ENCODE peak calls at places on chromosomes 11 and 22, in five cellular contexts. A is heart right ventricle, C is heart left ventricle, Z is IMR-90, Y is A549. G is an unnamed sample. For H3K9me3, the result is how much of the 10 kb centered on the place peaks cover.

GRCh38 chr22:18152519-18152918 is 2.5 kb downstream of the USP18 start:
- DNase-seq in C (no peak), Y (no peak), A (no peak), Z (no peak), G (no peak)

GRCh38 chr11:46684364-46684763 is 16.1 kb downstream of the ARHGAP1 start:
- DNase-seq in Y (no peak), Z (no peak), C (no peak), A (no peak), G (no peak)

GRCh38 chr11:60502221-60502775 is 9.7 kb downstream of the MS4A12 start:
- DNase-seq in Z (no peak), C (no peak), Y (no peak), A (no peak), G (no peak)

GRCh38 chr11:59102259-59102765 is 4.7 kb upstream of the FAM111B start:
- DNase-seq in A (peak), Z (peak), Y (peak), C (peak), G (peak)

GRCh38 chr11:134639586-134640330 is 227.7 kb upstream of the B3GAT1 start:
- DNase-seq in Z (no peak), A (no peak), Y (no peak), C (no peak), G (peak)

GRCh38 chr11:64875369-64876225 is 2.8 kb downstream of the EHD1 start:
- DNase-seq in C (peak), A (no peak), Z (no peak), Y (no peak), G (no peak)

GRCh38 chr11:62539238-62539925 is 7.2 kb downstream of the AHNAK start:
- DNase-seq in Y (peak), Z (peak), C (peak), A (peak), G (peak)

GRCh38 chr22:32326647-32327046 is 31.0 kb upstream of the RFPL3 start:
- DNase-seq in C (no peak), A (no peak), Y (no peak), Z (no peak), G (no peak)

GRCh38 chr22:46069518-46070214 is 80.7 kb upstream of the PPARA start:
- DNase-seq in C (peak), Z (peak), A (no peak), Y (no peak), G (peak)

GRCh38 chr11:132589802-132590201 is 942.5 kb downstream of the OPCML start:
- DNase-seq in A (no peak), Z (no peak), Y (no peak), C (no peak), G (no peak)

GRCh38 chr11:9316334-9316733 is 1.9 kb upstream of the TMEM41B start:
- DNase-seq in Y (no peak), A (no peak), Z (no peak), C (no peak), G (no peak)

GRCh38 chr11:110046759-110047386 is 46.3 kb upstream of the ZC3H12C start:
- DNase-seq in Y (no peak), Z (no peak), C (no peak), A (no peak), G (no peak)

GRCh38 chr22:49297871-49298721 is 529.6 kb downstream of the BRD1 start:
- DNase-seq in Y (no peak), C (no peak), A (no peak), Z (no peak), G (no peak)

GRCh38 chr11:17985517-17985916 is 27.3 kb downstream of the SERGEF start:
- DNase-seq in C (no peak), Z (peak), Y (no peak), A (no peak), G (peak)

GRCh38 chr22:43118024-43118849 is 7.7 kb downstream of the BIK start:
- DNase-seq in C (no peak), A (no peak), Y (no peak), Z (no peak), G (peak)

GRCh38 chr11:71996946-71997345 is 1.8 kb upstream of the IL18BP start:
- DNase-seq in A (peak), C (peak), Y (no peak), Z (no peak), G (no peak)

GRCh38 chr11:14148653-14149273 is 186.2 kb downstream of the SPON1 start:
- DNase-seq in C (no peak), A (no peak), Z (peak), Y (peak), G (no peak)

GRCh38 chr11:76380161-76380976 is 563 bp downstream of the THAP12 start:
- DNase-seq in Z (peak), A (no peak), Y (peak), C (peak), G (no peak)

GRCh38 chr22:32796865-32797573 is 4.5 kb upstream of the TIMP3 start:
- DNase-seq in A (peak), Z (peak), C (peak), Y (peak), G (no peak)

GRCh38 chr11:96200243-96200642 is 142.8 kb downstream of the MAML2 start:
- DNase-seq in Y (no peak), A (no peak), Z (peak), C (no peak), G (peak)

GRCh38 chr22:49312601-49313000 is 515.1 kb downstream of the BRD1 start:
- DNase-seq in C (no peak), Y (no peak), Z (no peak), A (no peak), G (no peak)

GRCh38 chr22:20590477-20591294 is 83.3 kb downstream of the MED15 start:
- DNase-seq in Z (no peak), A (no peak), Y (no peak), C (no peak), G (no peak)

GRCh38 chr11:34464591-34465036 is 25.9 kb downstream of the CAT start:
- DNase-seq in C (no peak), Y (no peak), A (no peak), Z (no peak), G (no peak)
- H3K9me3 ChIP-seq in C (under half), Y (under half), A (under half), Z (under half), G (under half)

DNA sequence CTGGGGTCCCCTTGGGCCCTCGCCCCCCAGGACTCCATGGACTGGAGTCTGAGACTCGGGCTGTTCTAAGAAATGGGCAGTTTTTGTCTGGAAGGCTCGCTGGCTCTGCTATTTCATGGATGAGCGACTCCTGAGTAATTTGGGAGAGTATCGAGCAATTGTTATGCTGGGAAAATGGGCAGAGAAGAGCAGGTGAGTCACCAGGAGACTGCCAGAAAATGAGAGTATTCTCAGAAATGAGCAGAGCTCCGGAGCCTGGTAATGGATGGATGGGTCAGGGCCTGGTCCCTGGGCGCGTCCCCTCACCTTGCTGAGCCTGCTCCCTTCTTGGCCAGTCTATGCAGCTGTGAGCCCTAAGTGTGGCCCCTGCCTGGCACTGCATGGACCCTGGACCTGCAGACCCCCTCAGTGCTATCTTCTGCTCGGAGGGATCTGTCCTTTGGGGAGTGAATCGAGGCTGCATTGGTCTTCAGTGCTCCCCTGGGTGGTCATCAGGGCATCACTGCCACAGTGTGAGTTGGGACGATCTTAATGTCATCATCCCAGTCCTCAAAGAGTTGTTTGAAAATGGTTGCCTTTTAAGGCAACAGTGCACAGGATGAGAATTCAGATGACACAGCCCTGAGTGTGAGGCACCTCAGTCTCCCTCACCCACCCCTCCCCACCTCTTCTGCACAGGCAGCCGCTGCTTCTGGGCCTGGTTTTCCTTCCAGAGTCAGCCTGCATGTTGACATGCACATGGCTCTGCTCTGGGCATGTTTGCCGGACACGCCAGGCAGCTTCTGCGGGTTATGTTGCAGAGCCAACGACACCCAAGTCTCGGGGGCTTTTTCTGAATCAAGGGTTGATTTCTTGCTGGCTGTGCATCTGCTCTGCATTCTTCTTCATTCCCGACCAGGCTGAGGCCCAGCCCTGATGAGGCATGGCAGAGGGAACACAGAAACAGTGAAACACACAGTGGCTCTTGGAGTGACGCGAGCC is 519.0 kb downstream of the TBC1D22A start:
- DNase-seq in Y (peak), Z (peak), A (no peak), C (no peak), G (no peak)
- H3K27ac ChIP-seq in Y (no peak), Z (no peak), A (no peak), C (no peak), G (no peak)

GRCh38 chr11:35982061-35982460 is 38.2 kb downstream of the LDLRAD3 start:
- DNase-seq in A (no peak), C (no peak), Y (no peak), Z (no peak), G (no peak)
- H3K9me3 ChIP-seq in A (under half), C (under half), Y (under half), Z (under half), G (under half)

DNA sequence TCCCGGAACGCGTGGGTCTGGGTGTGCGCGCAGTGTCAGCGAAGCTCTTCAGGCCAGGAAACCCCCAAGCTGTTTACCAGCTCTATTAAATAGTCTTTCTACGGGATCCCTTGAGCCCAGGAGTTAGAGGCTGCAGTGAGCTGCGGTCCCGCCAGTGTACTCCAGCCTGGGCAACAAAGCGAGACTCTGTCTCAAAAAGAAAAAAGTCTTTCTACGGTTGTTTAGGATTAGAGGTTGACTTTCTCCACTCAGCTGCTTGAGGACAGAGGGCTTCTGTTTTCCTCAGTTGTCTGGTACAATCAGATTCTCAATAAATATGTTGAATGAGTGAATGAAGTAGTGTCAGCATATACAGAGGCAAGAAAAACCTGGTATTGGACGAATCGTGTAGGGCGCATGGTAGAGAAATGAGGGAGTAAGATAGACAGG is 616 bp downstream of the SART1 start:
- DNase-seq in C (no peak), Z (no peak), Y (no peak), A (no peak), G (no peak)
- H3K27ac ChIP-seq in C (peak), Z (peak), Y (peak), A (peak), G (no peak)

DNA sequence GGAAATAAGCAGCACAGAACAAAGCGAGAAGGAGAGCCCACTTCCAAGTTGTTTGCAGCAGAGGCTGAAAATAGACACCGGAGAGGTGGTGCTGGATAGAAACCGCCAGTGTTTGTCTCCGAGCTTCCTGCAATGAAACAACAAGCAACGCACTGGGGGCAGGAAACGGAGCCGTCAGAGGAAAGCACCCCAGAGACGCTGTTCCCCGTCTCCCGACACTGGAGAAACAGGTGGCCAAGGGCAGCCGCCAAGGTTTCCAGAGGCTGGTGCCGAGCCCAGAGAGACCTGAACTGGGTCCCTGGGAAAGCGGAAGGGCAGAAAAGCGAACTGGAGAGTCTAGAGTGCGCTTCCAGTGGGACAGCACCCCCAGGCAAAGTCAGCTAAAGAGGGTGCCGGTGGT is 406.6 kb downstream of the SHANK2 start:
- DNase-seq in A (no peak), Y (no peak), Z (no peak), C (no peak), G (no peak)
- H3K9me3 ChIP-seq in A (under half), Y (under half), Z (under half), C (under half), G (under half)

GRCh38 chr22:39231197-39231950 is 13.4 kb downstream of the PDGFB start:
- DNase-seq in A (no peak), Z (no peak), Y (no peak), C (no peak), G (no peak)
- H3K27ac ChIP-seq in A (peak), Z (no peak), Y (no peak), C (peak), G (no peak)

GRCh38 chr11:87046824-87047223 is 9.1 kb downstream of the TMEM135 start:
- DNase-seq in C (no peak), Z (no peak), A (no peak), Y (no peak), G (no peak)
- H3K9me3 ChIP-seq in C (under half), Z (under half), A (under half), Y (under half), G (under half)

GRCh38 chr11:859394-860131 is 16.9 kb downstream of the TSPAN4 start:
- DNase-seq in C (peak), Y (peak), A (peak), Z (peak), G (peak)
- H3K27ac ChIP-seq in C (peak), Y (no peak), A (peak), Z (peak), G (no peak)

G was measured in PC-9.